ENCODE peak calls at places on chromosomes 2 and 18, in eight cellular contexts. W is islet precursor cell, S is germinal center, G is cerebellar nuclear complex, O is neural crest cell, H is left cardiac atrium, A is adipocyte, M is kidney tubule cell. E is an unnamed sample.

GRCh38 chr18:50469380-50469781 is 90.5 kb upstream of the MAPK4 start:
- DNase-seq in W (no peak), S (no peak), G (no peak), O (no peak), H (peak), A (no peak), M (no peak), E (no peak)

GRCh38 chr2:107027797-107028196 is 141.8 kb upstream of the ST6GAL2 start:
- DNase-seq in W (no peak), S (no peak), G (no peak), O (no peak), H (no peak), A (no peak), M (no peak), E (no peak)

GRCh38 chr18:60082790-60083189 is 183.0 kb downstream of the PMAIP1 start:
- DNase-seq in W (no peak), S (no peak), G (no peak), O (no peak), H (no peak), A (no peak), M (peak), E (peak)

GRCh38 chr2:120358734-120359465 is 13.0 kb downstream of the INHBB start:
- DNase-seq in W (no peak), S (no peak), G (no peak), O (no peak), H (no peak), A (no peak), M (no peak), E (no peak)

GRCh38 chr2:21070322-21071257 is 26.7 kb upstream of the APOB start:
- DNase-seq in W (no peak), S (no peak), G (no peak), O (no peak), H (no peak), A (no peak), M (no peak), E (no peak)

GRCh38 chr2:121599963-121600651 is 49.2 kb downstream of the CLASP1 start:
- DNase-seq in W (no peak), S (no peak), G (no peak), O (no peak), H (no peak), A (no peak), M (no peak), E (no peak)

GRCh38 chr2:65228249-65228750 is 669 bp downstream of the ACTR2 start:
- DNase-seq in W (no peak), S (peak), G (no peak), O (no peak), H (no peak), A (no peak), M (peak), E (peak)

GRCh38 chr2:158546412-158547144 is 89.8 kb downstream of the PKP4 start:
- DNase-seq in W (no peak), S (no peak), G (no peak), O (no peak), H (no peak), A (no peak), M (no peak), E (no peak)

GRCh38 chr18:23313379-23313778 is 139.7 kb upstream of the RIOK3 start:
- DNase-seq in W (no peak), S (no peak), G (no peak), O (no peak), H (no peak), A (no peak), M (no peak), E (no peak)

GRCh38 chr2:162926501-162926900 is 87.9 kb upstream of the KCNH7 start:
- DNase-seq in W (peak), S (no peak), G (no peak), O (no peak), H (no peak), A (peak), M (peak), E (peak)